ENCODE peak calls at places on chromosome 18, in four cellular contexts. One of them, this sample, is unnamed.

GRCh38 chr18:74425876-74426275 is 31.2 kb downstream of the DIPK1C start:
- DNase-seq in NCI-H2171: no peak
- DNase-seq in HCT116: no peak
- DNase-seq in uterus: no peak
- DNase-seq in this sample: no peak

GRCh38 chr18:7038330-7038846 is 79.2 kb downstream of the LAMA1 start:
- DNase-seq in NCI-H2171: peak; percentile 72
- DNase-seq in HCT116: no peak
- DNase-seq in uterus: peak; percentile 97
- DNase-seq in this sample: no peak

GRCh38 chr18:44741551-44741950 is 60.9 kb downstream of the SETBP1 start:
- DNase-seq in NCI-H2171: no peak
- DNase-seq in HCT116: no peak
- DNase-seq in uterus: no peak
- DNase-seq in this sample: no peak

GRCh38 chr18:21914739-21915319 is 174.2 kb downstream of the MIB1 start:
- DNase-seq in NCI-H2171: no peak
- DNase-seq in HCT116: peak; percentile 59
- DNase-seq in uterus: no peak
- DNase-seq in this sample: peak; percentile 6

GRCh38 chr18:475202-475624 is 25.3 kb downstream of the COLEC12 start:
- DNase-seq in NCI-H2171: no peak
- DNase-seq in HCT116: no peak
- DNase-seq in uterus: no peak
- DNase-seq in this sample: no peak

GRCh38 chr18:39742015-39742466 is 2176.4 kb upstream of the CELF4 start:
- DNase-seq in NCI-H2171: no peak
- DNase-seq in HCT116: no peak
- DNase-seq in uterus: no peak
- DNase-seq in this sample: no peak

GRCh38 chr18:49024808-49025361 is 74.1 kb upstream of the SMAD7 start:
- DNase-seq in NCI-H2171: no peak
- DNase-seq in HCT116: no peak
- DNase-seq in uterus: no peak
- DNase-seq in this sample: peak; percentile 80

GRCh38 chr18:13541621-13542519 is 184.5 kb downstream of the FAM210A start:
- DNase-seq in NCI-H2171: no peak
- DNase-seq in HCT116: no peak
- DNase-seq in uterus: peak; percentile 74
- DNase-seq in this sample: no peak

GRCh38 chr18:44238911-44239310 is 441.8 kb upstream of the SETBP1 start:
- DNase-seq in NCI-H2171: no peak
- DNase-seq in HCT116: no peak
- DNase-seq in uterus: no peak
- DNase-seq in this sample: no peak

GRCh38 chr18:43159091-43159490 is 43.6 kb upstream of the RIT2 start:
- DNase-seq in NCI-H2171: peak; percentile 63
- DNase-seq in HCT116: no peak
- DNase-seq in uterus: no peak
- DNase-seq in this sample: no peak

GRCh38 chr18:58311390-58311789 is 267.4 kb downstream of the NEDD4L start:
- DNase-seq in NCI-H2171: no peak
- DNase-seq in HCT116: no peak
- DNase-seq in uterus: no peak
- DNase-seq in this sample: no peak

GRCh38 chr18:75981102-75981501 is 513.9 kb downstream of the ZNF516 start:
- DNase-seq in NCI-H2171: no peak
- DNase-seq in HCT116: no peak
- DNase-seq in uterus: no peak
- DNase-seq in this sample: no peak

GRCh38 chr18:49560277-49561126 is 1.4 kb upstream of the LIPG start:
- DNase-seq in NCI-H2171: peak; percentile 31
- DNase-seq in HCT116: no peak
- DNase-seq in uterus: no peak
- DNase-seq in this sample: no peak

GRCh38 chr18:49814147-49814499 is 790 bp upstream of the ACAA2 start:
- DNase-seq in NCI-H2171: peak; percentile 66
- DNase-seq in HCT116: no peak
- DNase-seq in uterus: peak; percentile 73
- DNase-seq in this sample: no peak

GRCh38 chr18:74116628-74117554 is 30.7 kb downstream of the FBXO15 start:
- DNase-seq in NCI-H2171: no peak
- DNase-seq in HCT116: peak; percentile 8
- DNase-seq in uterus: no peak
- DNase-seq in this sample: no peak

GRCh38 chr18:903703-904102 is 968 bp upstream of the ADCYAP1 start:
- DNase-seq in NCI-H2171: no peak
- DNase-seq in HCT116: no peak
- DNase-seq in uterus: no peak
- DNase-seq in this sample: peak; percentile 34

GRCh38 chr18:43081396-43081795 is 34.1 kb downstream of the RIT2 start:
- DNase-seq in NCI-H2171: no peak
- DNase-seq in HCT116: no peak
- DNase-seq in uterus: no peak
- DNase-seq in this sample: no peak

GRCh38 chr18:10424576-10425314 is 29.7 kb upstream of the APCDD1 start:
- DNase-seq in NCI-H2171: no peak
- DNase-seq in HCT116: no peak
- DNase-seq in uterus: peak; percentile 60
- DNase-seq in this sample: no peak

GRCh38 chr18:42157420-42157819 is 202.4 kb downstream of the PIK3C3 start:
- DNase-seq in NCI-H2171: no peak
- DNase-seq in HCT116: no peak
- DNase-seq in uterus: no peak
- DNase-seq in this sample: peak; percentile 90

GRCh38 chr18:46211816-46212215 is 107.6 kb downstream of the HAUS1 start:
- DNase-seq in NCI-H2171: no peak
- DNase-seq in HCT116: no peak
- DNase-seq in uterus: no peak
- DNase-seq in this sample: no peak

GRCh38 chr18:62977512-62977911 is 262.2 kb downstream of the PHLPP1 start:
- DNase-seq in NCI-H2171: no peak
- DNase-seq in HCT116: no peak
- DNase-seq in uterus: no peak
- DNase-seq in this sample: no peak

GRCh38 chr18:10140461-10140911 is 226.7 kb downstream of the VAPA start:
- DNase-seq in NCI-H2171: no peak
- DNase-seq in HCT116: no peak
- DNase-seq in uterus: no peak
- DNase-seq in this sample: no peak